ENCODE peak calls at places on chromosome 9, in seven cellular contexts. S is KBM-7, V is GDM1, W is nephron progenitor cell, B is fibroblast of the conjunctiva, R is chondrocyte, J is ELR. A is an unnamed sample.

GRCh38 chr9:21506910-21507795 is 25.0 kb upstream of the IFNE start:
- DNase-seq in S (no peak), V (no peak), W (no peak), B (peak), R (no peak), J (peak), A (no peak)

GRCh38 chr9:135780626-135781025 is 78.6 kb downstream of the KCNT1 start:
- DNase-seq in S (no peak), V (no peak), W (no peak), B (no peak), R (no peak), J (no peak), A (no peak)

GRCh38 chr9:101648493-101648892 is 53.7 kb upstream of the PPP3R2 start:
- DNase-seq in S (no peak), V (no peak), W (no peak), B (no peak), R (no peak), J (no peak), A (no peak)

GRCh38 chr9:136690104-136690840 is 3.0 kb upstream of the AGPAT2 start:
- DNase-seq in S (no peak), V (no peak), W (peak), B (no peak), R (no peak), J (no peak), A (no peak)

GRCh38 chr9:120778758-120779157 is 14.5 kb downstream of the FBXW2 start:
- DNase-seq in S (no peak), V (no peak), W (no peak), B (no peak), R (no peak), J (no peak), A (no peak)

GRCh38 chr9:134695144-134695543 is 53.5 kb downstream of the COL5A1 start:
- DNase-seq in S (no peak), V (no peak), W (no peak), B (no peak), R (peak), J (no peak), A (no peak)

GRCh38 chr9:127450170-127450830 is 906 bp downstream of the RPL12 start:
- DNase-seq in S (peak), V (no peak), W (no peak), B (no peak), R (no peak), J (peak), A (peak)

GRCh38 chr9:133968428-133968827 is 23.7 kb downstream of the VAV2 start:
- DNase-seq in S (no peak), V (no peak), W (no peak), B (no peak), R (peak), J (no peak), A (no peak)

GRCh38 chr9:120696551-120697230 is 17.6 kb downstream of the MEGF9 start:
- DNase-seq in S (no peak), V (no peak), W (no peak), B (no peak), R (no peak), J (peak), A (no peak)

GRCh38 chr9:96618209-96619108 is 1.2 kb downstream of the CDC14B start:
- DNase-seq in S (peak), V (no peak), W (peak), B (peak), R (no peak), J (peak), A (peak)

GRCh38 chr9:84953797-84954695 is 284.5 kb downstream of the NTRK2 start:
- DNase-seq in S (peak), V (peak), W (peak), B (peak), R (no peak), J (peak), A (peak)

GRCh38 chr9:130570200-130570599 is 9.2 kb upstream of the FUBP3 start:
- DNase-seq in S (no peak), V (no peak), W (no peak), B (peak), R (no peak), J (peak), A (no peak)

GRCh38 chr9:104177003-104177611 is 83.0 kb downstream of the SMC2 start:
- DNase-seq in S (peak), V (no peak), W (no peak), B (no peak), R (no peak), J (peak), A (peak)

GRCh38 chr9:21520501-21521228 is 38.6 kb upstream of the IFNE start:
- DNase-seq in S (no peak), V (no peak), W (no peak), B (no peak), R (no peak), J (no peak), A (no peak)

GRCh38 chr9:109314011-109314531 is 6.8 kb downstream of the EPB41L4B start:
- DNase-seq in S (no peak), V (no peak), W (no peak), B (no peak), R (no peak), J (no peak), A (no peak)

GRCh38 chr9:134326754-134327526 is 685 bp downstream of the RXRA start:
- DNase-seq in S (peak), V (no peak), W (peak), B (no peak), R (no peak), J (peak), A (peak)

GRCh38 chr9:16286160-16286559 is 584.3 kb downstream of the BNC2 start:
- DNase-seq in S (no peak), V (no peak), W (no peak), B (no peak), R (no peak), J (no peak), A (no peak)

GRCh38 chr9:110837401-110838005 is 168.9 kb downstream of the MUSK start:
- DNase-seq in S (no peak), V (no peak), W (no peak), B (no peak), R (no peak), J (no peak), A (no peak)

GRCh38 chr9:6444108-6444507 is 31.1 kb downstream of the UHRF2 start:
- DNase-seq in S (peak), V (no peak), W (no peak), B (no peak), R (no peak), J (no peak), A (peak)

GRCh38 chr9:17004500-17004899 is 130.3 kb upstream of the CNTLN start:
- DNase-seq in S (no peak), V (no peak), W (no peak), B (peak), R (no peak), J (peak), A (no peak)

GRCh38 chr9:127422787-127423186 is 1.4 kb upstream of the ZNF79 start:
- DNase-seq in S (no peak), V (no peak), W (no peak), B (no peak), R (no peak), J (no peak), A (no peak)

GRCh38 chr9:115296831-115297565 is 179.0 kb upstream of the TNC start:
- DNase-seq in S (no peak), V (no peak), W (no peak), B (no peak), R (no peak), J (peak), A (no peak)

GRCh38 chr9:25224309-25224708 is 453.9 kb downstream of the TUSC1 start:
- DNase-seq in S (no peak), V (no peak), W (no peak), B (no peak), R (no peak), J (no peak), A (no peak)

GRCh38 chr9:97697837-97698236 is 697 bp upstream of the XPA start:
- DNase-seq in S (no peak), V (no peak), W (no peak), B (no peak), R (no peak), J (no peak), A (no peak)

GRCh38 chr9:136814725-136815421 is 7.1 kb downstream of the RABL6 start:
- DNase-seq in S (no peak), V (no peak), W (no peak), B (no peak), R (no peak), J (no peak), A (no peak)

GRCh38 chr9:134883040-134883782 is 2.6 kb downstream of the FCN2 start:
- DNase-seq in S (no peak), V (no peak), W (no peak), B (no peak), R (no peak), J (no peak), A (no peak)

GRCh38 chr9:71763752-71764332 is 4.5 kb downstream of the CEMIP2 start:
- DNase-seq in S (no peak), V (no peak), W (no peak), B (no peak), R (no peak), J (peak), A (no peak)

GRCh38 chr9:124323904-124324303 is 66.2 kb downstream of the NEK6 start:
- DNase-seq in S (no peak), V (no peak), W (no peak), B (no peak), R (no peak), J (no peak), A (no peak)

GRCh38 chr9:105290401-105290800 is 46.0 kb downstream of the SLC44A1 start:
- DNase-seq in S (no peak), V (no peak), W (no peak), B (peak), R (no peak), J (no peak), A (no peak)

GRCh38 chr9:124040186-124040920 is 28.8 kb downstream of the LHX2 start:
- DNase-seq in S (no peak), V (no peak), W (no peak), B (no peak), R (no peak), J (peak), A (peak)

A was measured in NB4.